ENCODE peak calls at places on chromosome X, in ten cellular contexts. S is hypothalamus; O is T-helper 2 cell; P is LoVo; F is GM03348; K is HuH-7.5; T is esophagus muscularis mucosa; W is stimulated activated CD4-positive, alpha-beta T cell treated with anti-CD3 and anti-CD28 coated beads, Interleukin-12 subunit alpha, Interleukin-12 subunit beta, amount 100 ng/mL, for 4 hours; D is tibial artery; Y is upper lobe of right lung. C is an unnamed sample.

GRCh38 chrX:10761447-10761846 is 141.1 kb upstream of the MID1 start:
- DNase-seq in Y (no peak), F (no peak), K (no peak), T (no peak), S (no peak), P (no peak), W (no peak), O (no peak), D (no peak), C (no peak)

GRCh38 chrX:22360129-22360528 is 87.4 kb downstream of the CBLL2 start:
- DNase-seq in Y (no peak), P (no peak), F (no peak), T (no peak), W (no peak), O (no peak), S (no peak), D (no peak), K (no peak), C (no peak)

GRCh38 chrX:138986235-138986634 is 274.7 kb upstream of the FGF13 start:
- DNase-seq in K (no peak), P (no peak), W (no peak), S (no peak), Y (no peak), F (peak; percentile 43), O (no peak), T (no peak), D (no peak), C (peak; percentile 65)

GRCh38 chrX:22952011-22952410 is 47.7 kb upstream of the DDX53 start:
- DNase-seq in T (no peak), W (no peak), K (no peak), S (no peak), O (no peak), F (no peak), Y (no peak), P (no peak), D (no peak), C (peak; percentile 50)

GRCh38 chrX:136671006-136671610 is 23.1 kb downstream of the CD40LG start:
- DNase-seq in F (no peak), P (no peak), O (no peak), W (no peak), Y (no peak), D (no peak), S (no peak), T (no peak), K (no peak), C (no peak)

GRCh38 chrX:130125090-130125489 is 14.8 kb upstream of the ELF4 start:
- DNase-seq in Y (no peak), S (no peak), D (peak; percentile 79), W (no peak), F (no peak), T (no peak), O (no peak), K (no peak), P (no peak), C (no peak)

GRCh38 chrX:153934473-153935325 is at the start of gene NAA10:
- DNase-seq in T (no peak), W (peak; percentile 70), F (peak; percentile 94), Y (peak; percentile 86), D (peak; percentile 44), S (no peak), K (peak; percentile 82), O (peak; percentile 29), P (peak; percentile 74), C (peak; percentile 91)

GRCh38 chrX:148928803-148929202 is 428.4 kb downstream of the AFF2 start:
- DNase-seq in P (no peak), S (no peak), O (no peak), K (no peak), F (peak; percentile 25), T (no peak), Y (no peak), D (no peak), W (no peak), C (peak; percentile 46)

GRCh38 chrX:38654302-38654701 is 93.0 kb downstream of the TSPAN7 start:
- DNase-seq in F (peak; percentile 22), P (peak; percentile 1), D (no peak), K (no peak), S (no peak), O (no peak), Y (no peak), W (no peak), T (no peak), C (peak; percentile 51)

GRCh38 chrX:41718481-41719245 is 5.3 kb upstream of the GPR82 start:
- DNase-seq in O (no peak), Y (no peak), S (no peak), K (no peak), D (no peak), T (no peak), W (no peak), P (no peak), F (no peak), C (peak; percentile 50)

GRCh38 chrX:20378291-20378920 is 111.7 kb upstream of the RPS6KA3 start:
- DNase-seq in K (no peak), F (no peak), T (no peak), D (no peak), O (no peak), S (no peak), P (peak; percentile 63), W (no peak), Y (no peak), C (no peak)

GRCh38 chrX:143500751-143501150 is 16.5 kb downstream of the SPANXN3 start:
- DNase-seq in T (no peak), S (no peak), P (no peak), O (no peak), D (no peak), W (no peak), F (no peak), Y (no peak), K (no peak), C (no peak)

GRCh38 chrX:138026211-138026610 is 460.3 kb downstream of the ZIC3 start:
- DNase-seq in T (no peak), P (no peak), F (peak; percentile 2), Y (no peak), O (no peak), S (no peak), D (no peak), K (no peak), W (no peak), C (peak; percentile 15)

GRCh38 chrX:35682481-35682880 is 115.7 kb upstream of the MAGEB16 start:
- DNase-seq in W (no peak), F (no peak), K (no peak), Y (no peak), D (no peak), O (no peak), P (no peak), S (no peak), T (no peak), C (no peak)

GRCh38 chrX:47497274-47497673 is 14.3 kb upstream of the ZNF41 start:
- DNase-seq in D (no peak), O (no peak), T (no peak), F (peak; percentile 33), K (no peak), Y (no peak), P (no peak), S (no peak), W (no peak), C (no peak)

GRCh38 chrX:40213092-40213491 is 115.3 kb upstream of the BCOR start:
- DNase-seq in O (no peak), Y (no peak), D (no peak), T (no peak), F (no peak), K (no peak), S (no peak), P (no peak), W (no peak), C (no peak)

GRCh38 chrX:10769165-10769564 is 148.8 kb upstream of the MID1 start:
- DNase-seq in K (peak; percentile 4), F (peak; percentile 43), P (peak; percentile 7), O (no peak), Y (no peak), T (no peak), S (no peak), D (no peak), W (no peak), C (peak; percentile 48)

GRCh38 chrX:5733483-5733882 is 495.2 kb downstream of the NLGN4X start:
- DNase-seq in Y (no peak), W (no peak), F (no peak), P (no peak), T (no peak), K (no peak), D (no peak), S (no peak), O (no peak), C (no peak)

GRCh38 chrX:34559325-34559724 is 97.8 kb downstream of the TMEM47 start:
- DNase-seq in S (no peak), T (no peak), K (no peak), Y (no peak), O (no peak), D (no peak), W (no peak), F (no peak), P (peak; percentile 15), C (peak; percentile 20)

GRCh38 chrX:2492536-2493218 is 8.1 kb downstream of the DHRSX start:
- DNase-seq in W (no peak), Y (peak; percentile 37), T (no peak), O (no peak), P (no peak), S (no peak), D (no peak), K (no peak), F (no peak), C (no peak)

GRCh38 chrX:12871181-12871580 is 4.3 kb downstream of the TLR7 start:
- DNase-seq in F (no peak), T (no peak), D (no peak), S (no peak), O (no peak), K (no peak), Y (no peak), P (no peak), W (no peak), C (no peak)

GRCh38 chrX:106619797-106620196 is 8.0 kb downstream of the RADX start:
- DNase-seq in W (no peak), K (no peak), T (no peak), O (no peak), Y (no peak), F (peak; percentile 2), P (no peak), D (no peak), S (no peak), C (peak; percentile 6)

GRCh38 chrX:47420264-47420663 is 49.9 kb downstream of the ZNF157 start:
- DNase-seq in T (no peak), O (no peak), P (no peak), Y (no peak), W (no peak), K (no peak), D (no peak), S (no peak), F (no peak), C (no peak)

GRCh38 chrX:22021721-22022120 is 10.4 kb upstream of the PHEX start:
- DNase-seq in D (no peak), W (no peak), Y (no peak), P (no peak), S (no peak), K (no peak), T (no peak), O (no peak), F (no peak), C (no peak)

GRCh38 chrX:101291204-101291603 is at the start of gene TAF7L:
- DNase-seq in F (peak; percentile 22), T (no peak), W (no peak), Y (no peak), O (no peak), K (no peak), P (no peak), S (no peak), D (no peak), C (peak; percentile 26)

GRCh38 chrX:28099166-28099565 is 117.9 kb upstream of the DCAF8L1 start:
- DNase-seq in Y (no peak), F (no peak), W (no peak), S (no peak), K (no peak), P (no peak), O (no peak), D (no peak), T (no peak), C (peak; percentile 1)

GRCh38 chrX:35919536-35920309 is at the start of gene CFAP47:
- DNase-seq in W (no peak), S (no peak), Y (peak; percentile 69), F (no peak), D (no peak), P (no peak), T (no peak), O (no peak), K (no peak), C (peak; percentile 11)

GRCh38 chrX:17579021-17579420 is 158.3 kb upstream of the SCML1 start:
- DNase-seq in Y (no peak), P (no peak), O (no peak), S (no peak), D (no peak), K (no peak), T (no peak), F (peak; percentile 29), W (no peak), C (no peak)